ENCODE peak calls at places on chromosome 7, in four cellular contexts. D, E, N and W are unnamed samples.
A peak's percentile ranks its signal among the peaks of the same experiment; 100 is the strongest.

GRCh38 chr7:23072043-23072442 is 33.5 kb upstream of the KLHL7 start:
- DNase-seq in D (no peak), E (no peak), N (no peak), W (no peak)

GRCh38 chr7:74672343-74672915 is 14.9 kb downstream of the GTF2I start:
- DNase-seq in D (no peak), E (no peak), N (no peak), W (no peak)

GRCh38 chr7:114534957-114535356 is 120.3 kb downstream of the FOXP2 start:
- DNase-seq in D (no peak), E (no peak), N (no peak), W (no peak)

GRCh38 chr7:67453981-67454380 is 457.3 kb downstream of the TYW1 start:
- DNase-seq in D (no peak), E (no peak), N (no peak), W (no peak)

GRCh38 chr7:64625114-64626082 is 40.5 kb upstream of the ZNF107 start:
- DNase-seq in D (no peak), E (no peak), N (no peak), W (no peak)

GRCh38 chr7:19762631-19763030 is 10.8 kb downstream of the TMEM196 start:
- DNase-seq in D (no peak), E (no peak), N (no peak), W (no peak)

GRCh38 chr7:156820445-156821063 is 72.4 kb downstream of the LMBR1 start:
- DNase-seq in D (no peak), E (no peak), N (no peak), W (no peak)

GRCh38 chr7:129612112-129613015 is 844 bp downstream of the NRF1 start:
- DNase-seq in D (peak; percentile 73), E (peak; percentile 50), N (peak; percentile 78), W (no peak)

GRCh38 chr7:131557521-131558385 is 1.3 kb upstream of the PODXL start:
- DNase-seq in D (peak; percentile 59), E (no peak), N (peak; percentile 52), W (no peak)

GRCh38 chr7:73606801-73607691 is 17.3 kb downstream of the MLXIPL start:
- DNase-seq in D (peak; percentile 62), E (peak; percentile 29), N (peak; percentile 64), W (no peak)

GRCh38 chr7:100684534-100685042 is 9.5 kb downstream of the GIGYF1 start:
- DNase-seq in D (no peak), E (no peak), N (no peak), W (no peak)

GRCh38 chr7:30252885-30253795 is 31.3 kb upstream of the ZNRF2 start:
- DNase-seq in D (peak; percentile 77), E (peak; percentile 52), N (peak; percentile 72), W (peak; percentile 44)

GRCh38 chr7:120856621-120857352 is 1.2 kb downstream of the TSPAN12 start:
- DNase-seq in D (peak; percentile 55), E (peak; percentile 16), N (peak; percentile 39), W (no peak)

DNA sequence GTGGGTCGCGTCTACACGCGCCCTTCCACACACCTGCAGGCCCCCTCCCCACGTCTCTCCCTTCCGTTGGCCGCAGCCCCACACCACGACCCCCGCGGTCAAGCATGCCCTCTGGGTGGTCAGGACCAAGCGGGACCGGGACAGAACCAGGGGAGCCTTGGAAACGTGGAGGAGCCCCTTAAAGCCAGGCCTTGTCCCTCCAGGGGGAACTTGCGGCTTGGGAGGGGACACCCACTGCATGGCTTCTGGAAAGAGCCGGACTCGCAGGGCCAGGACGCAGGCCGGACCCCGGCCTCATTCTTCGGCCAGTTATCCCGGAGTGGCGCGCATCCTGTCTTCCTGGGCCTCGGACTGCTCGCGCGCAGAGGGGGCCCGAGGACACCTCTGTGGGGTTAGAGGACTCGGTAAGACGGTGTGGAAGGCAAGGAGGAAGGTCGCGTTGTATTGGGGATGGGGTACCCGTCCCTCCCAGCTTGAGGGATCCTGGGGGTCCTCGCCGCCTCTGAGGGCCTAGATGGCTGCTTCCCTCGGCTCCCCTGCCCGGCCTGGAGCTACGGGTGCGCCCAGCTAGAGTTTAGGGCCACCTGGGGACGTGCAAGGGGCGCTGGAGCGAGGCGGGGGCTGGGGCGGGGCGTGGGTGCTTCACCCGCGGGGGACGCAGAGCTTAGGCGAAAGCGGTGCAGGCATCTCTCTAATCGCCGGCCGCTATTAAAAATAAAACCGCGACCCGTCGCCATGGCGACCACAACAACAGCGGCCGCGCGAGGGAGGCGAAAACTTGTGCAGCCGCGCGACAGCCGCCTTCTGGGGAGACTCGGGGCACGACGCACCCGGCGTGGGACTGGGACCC is 1.8 kb upstream of the PDGFA start:
- DNase-seq in D (peak; percentile 83), E (no peak), N (peak; percentile 84), W (no peak)
- H3K4me3 ChIP-seq in D (no peak overlapping the region), E (peak overlapping the region; percentile 32), N (peak overlapping the region; percentile 61), W (peak overlapping the region; percentile 28)

DNA sequence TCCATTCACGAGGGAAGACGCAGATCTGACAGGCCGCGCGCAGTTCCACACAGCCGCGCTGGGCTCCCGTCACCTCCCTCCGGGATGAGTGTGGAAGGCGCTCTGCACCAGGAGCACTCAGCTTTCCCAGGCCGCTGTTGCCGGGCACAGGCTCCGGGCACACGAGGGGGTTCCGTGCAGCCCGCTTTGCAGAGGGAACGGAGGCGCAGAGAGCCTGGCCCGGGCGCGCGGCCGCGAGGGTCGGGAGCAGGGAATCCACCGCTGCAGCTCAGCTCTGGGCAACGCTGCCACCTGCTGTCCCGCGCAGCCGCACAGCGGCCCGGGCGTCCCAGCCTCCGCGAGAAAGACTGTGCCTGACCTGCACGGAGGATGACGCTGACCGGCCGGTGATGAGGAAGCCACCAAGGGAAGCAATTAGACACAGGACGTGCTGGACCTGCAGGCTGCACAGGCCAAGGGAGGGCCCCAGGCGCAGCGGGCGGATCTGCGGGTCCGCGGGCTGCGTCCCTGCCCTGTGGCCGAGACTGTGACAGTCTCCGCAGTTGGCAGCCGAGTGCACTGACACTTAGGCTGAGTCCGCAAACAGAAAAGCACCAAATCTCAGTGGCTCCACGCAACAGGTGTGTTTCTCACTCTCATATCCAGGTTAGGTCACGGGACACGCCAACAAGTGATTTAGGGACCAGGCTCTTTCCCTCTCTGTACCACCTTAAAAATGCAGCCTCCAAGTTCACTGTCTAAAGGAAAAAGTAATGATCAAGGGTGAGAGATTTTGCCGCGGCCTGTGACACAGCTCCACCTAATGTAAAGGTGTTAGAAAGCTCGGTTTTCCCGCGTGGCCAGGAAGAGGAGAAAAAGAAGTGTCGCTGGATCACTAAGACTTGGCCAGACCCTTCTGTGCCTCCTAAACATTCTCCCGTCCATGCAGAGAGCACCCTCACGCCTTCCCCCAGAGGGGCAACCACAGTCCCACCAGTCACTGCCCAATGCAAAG is 94.5 kb downstream of the SEC61G start:
- DNase-seq in D (peak; percentile 73), E (peak; percentile 74), N (peak; percentile 61), W (peak; percentile 5)
- TF ChIP-seq CTCF in D (no peak), E (peak; percentile 53), N (peak; percentile 24), W (peak; percentile 60)

GRCh38 chr7:47328392-47329319 is 253.3 kb downstream of the TNS3 start:
- DNase-seq in D (no peak), E (no peak), N (no peak), W (no peak)

GRCh38 chr7:47327698-47328391 is 254.1 kb downstream of the TNS3 start:
- DNase-seq in D (peak; percentile 77), E (peak; percentile 61), N (peak; percentile 74), W (peak; percentile 60)

GRCh38 chr7:47326220-47326619 is 255.7 kb downstream of the TNS3 start:
- DNase-seq in D (no peak), E (peak; percentile 90), N (no peak), W (peak; percentile 83)

GRCh38 chr7:47326808-47327207 is 255.1 kb downstream of the TNS3 start:
- DNase-seq in D (no peak), E (peak; percentile 54), N (no peak), W (no peak)

DNA sequence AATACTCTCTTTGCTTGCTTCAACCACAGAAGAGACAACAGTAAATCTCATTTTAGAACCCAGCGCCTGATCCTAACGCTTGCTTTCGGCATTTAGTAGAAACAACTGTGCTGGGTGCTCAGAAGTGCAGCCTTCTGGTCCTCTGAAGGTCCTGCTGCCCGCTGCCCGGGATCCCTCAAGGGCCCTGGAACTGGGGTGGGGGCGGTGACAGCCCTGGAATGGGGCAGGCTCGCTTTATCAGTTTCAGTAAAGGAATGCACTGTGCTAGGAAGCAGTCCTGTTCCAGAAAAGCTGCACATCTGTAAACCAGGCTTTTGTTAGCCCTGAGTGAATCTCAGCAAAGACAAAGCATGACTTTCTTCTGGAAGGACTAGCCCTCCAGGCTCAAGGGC is 254.6 kb downstream of the TNS3 start:
- DNase-seq in D (no peak), E (no peak), N (no peak), W (no peak)
- H3K4me3 ChIP-seq in D (no peak overlapping the region), E (peak overlapping the region; percentile 49), N (no peak overlapping the region), W (peak overlapping the region; percentile 28)

GRCh38 chr7:604038-604883 is 84.6 kb upstream of the PDGFA start:
- DNase-seq in D (peak; percentile 51), E (no peak), N (no peak), W (no peak)
- TF ChIP-seq CTCF in D (no peak), E (no peak), N (no peak), W (no peak)